ENCODE peak calls at places on chromosome X, in five cellular contexts. I, T, Z, O and E are unnamed samples.

GRCh38 chrX:17005712-17006372 is 59.4 kb downstream of the REPS2 start:
- DNase-seq in I (no peak), T (peak; percentile 58), Z (no peak), O (no peak), E (no peak)

GRCh38 chrX:31847773-31848172 is 775.9 kb upstream of the FTHL17 start:
- DNase-seq in I (no peak), T (peak; percentile 15), Z (no peak), O (no peak), E (no peak)

GRCh38 chrX:7262551-7262950 is 114.6 kb upstream of the PUDP start:
- DNase-seq in I (no peak), T (no peak), Z (no peak), O (no peak), E (no peak)

GRCh38 chrX:70253377-70254062 is 6.5 kb downstream of the P2RY4 start:
- DNase-seq in I (no peak), T (peak; percentile 5), Z (no peak), O (no peak), E (no peak)

GRCh38 chrX:38641197-38641596 is 79.9 kb downstream of the TSPAN7 start:
- DNase-seq in I (no peak), T (no peak), Z (no peak), O (no peak), E (no peak)

GRCh38 chrX:129654652-129655546 is at the start of gene APLN:
- DNase-seq in I (no peak), T (peak; percentile 15), Z (no peak), O (peak; percentile 44), E (peak; percentile 86)

GRCh38 chrX:97740886-97741285 is 857.2 kb downstream of the RPA4 start:
- DNase-seq in I (no peak), T (no peak), Z (no peak), O (no peak), E (no peak)

GRCh38 chrX:107563851-107564250 is 64.5 kb upstream of the PRPS1 start:
- DNase-seq in I (no peak), T (no peak), Z (no peak), O (no peak), E (no peak)

GRCh38 chrX:34426334-34426733 is 230.8 kb downstream of the TMEM47 start:
- DNase-seq in I (no peak), T (peak; percentile 0), Z (no peak), O (no peak), E (peak; percentile 14)

GRCh38 chrX:465418-465817 is 78.7 kb upstream of the PPP2R3B start:
- DNase-seq in I (no peak), T (no peak), Z (no peak), O (no peak), E (peak; percentile 32)

GRCh38 chrX:96394566-96394965 is 290.1 kb upstream of the DIAPH2 start:
- DNase-seq in I (no peak), T (no peak), Z (no peak), O (no peak), E (no peak)

GRCh38 chrX:15293471-15293870 is 22.0 kb downstream of the ASB11 start:
- DNase-seq in I (no peak), T (no peak), Z (no peak), O (no peak), E (no peak)

GRCh38 chrX:37353646-37354045 is 4.5 kb downstream of the PRRG1 start:
- DNase-seq in I (no peak), T (no peak), Z (no peak), O (no peak), E (no peak)

GRCh38 chrX:18354369-18355329 is at the start of gene SCML2:
- DNase-seq in I (no peak), T (peak; percentile 28), Z (no peak), O (no peak), E (peak; percentile 81)

GRCh38 chrX:150902434-150903109 is 4.1 kb upstream of the CD99L2 start:
- DNase-seq in I (no peak), T (no peak), Z (no peak), O (no peak), E (no peak)

GRCh38 chrX:13464599-13465275 is 104.7 kb upstream of the EGFL6 start:
- DNase-seq in I (no peak), T (no peak), Z (no peak), O (no peak), E (no peak)

GRCh38 chrX:155313766-155314165 is 20.6 kb downstream of the CLIC2 start:
- DNase-seq in I (no peak), T (no peak), Z (no peak), O (no peak), E (no peak)

GRCh38 chrX:274904-275475 is 6.2 kb upstream of the PLCXD1 start:
- DNase-seq in I (no peak), T (peak; percentile 71), Z (no peak), O (peak; percentile 54), E (peak; percentile 45)

GRCh38 chrX:17860811-17861495 is at the start of gene RAI2:
- DNase-seq in I (no peak), T (no peak), Z (peak; percentile 52), O (no peak), E (no peak)

GRCh38 chrX:107324493-107325310 is 118.3 kb downstream of the DNAAF6 start:
- DNase-seq in I (no peak), T (peak; percentile 2), Z (no peak), O (no peak), E (peak; percentile 77)

GRCh38 chrX:69556094-69557011 is 52.2 kb downstream of the NALF2 start:
- DNase-seq in I (no peak), T (peak; percentile 7), Z (peak; percentile 56), O (no peak), E (no peak)

GRCh38 chrX:49071877-49072711 is 1.7 kb downstream of the PRAF2 start:
- DNase-seq in I (peak; percentile 49), T (no peak), Z (peak; percentile 85), O (no peak), E (peak; percentile 97)
- H3K4me3 ChIP-seq in I (peak overlapping the region; percentile 84), T (no peak overlapping the region), Z (no peak overlapping the region), O (no peak overlapping the region), E (peak overlapping the region; percentile 86)

DNA sequence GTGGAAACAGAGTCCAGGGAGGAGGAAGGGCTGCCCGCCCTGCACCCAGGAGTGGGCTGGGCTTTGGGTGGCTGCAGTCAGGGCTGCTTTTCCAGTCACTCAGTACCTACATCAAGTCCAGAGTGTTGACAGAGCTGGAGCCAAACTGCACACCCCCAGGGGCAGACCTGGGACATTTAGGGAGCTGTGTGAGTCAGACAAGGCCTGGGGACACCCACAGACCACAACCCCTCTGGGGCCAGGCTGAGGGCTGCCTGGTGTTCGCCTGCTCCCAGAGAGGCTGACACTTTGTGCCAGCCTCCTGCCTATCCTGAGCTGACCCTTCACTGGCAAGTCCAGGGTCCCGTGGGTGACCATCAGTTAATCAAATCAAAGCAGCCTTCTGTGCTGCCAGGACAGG is 240.0 kb downstream of the BCOR start:
- DNase-seq in I (no peak), T (no peak), Z (no peak), O (no peak), E (no peak)
- H3K27ac ChIP-seq in I (no peak overlapping the region), T (no peak overlapping the region), Z (no peak overlapping the region), O (no peak overlapping the region), E (no peak overlapping the region)

GRCh38 chrX:65723706-65724105 is 56.3 kb downstream of the MSN start:
- DNase-seq in I (no peak), T (peak; percentile 14), Z (no peak), O (no peak), E (no peak)

GRCh38 chrX:65731684-65732289 is 64.3 kb downstream of the MSN start:
- DNase-seq in I (no peak), T (no peak), Z (no peak), O (no peak), E (no peak)

GRCh38 chrX:65726708-65727107 is 59.3 kb downstream of the MSN start:
- DNase-seq in I (no peak), T (no peak), Z (no peak), O (no peak), E (no peak)
- H3K4me1 ChIP-seq in I (peaks cover 10% of the 10 kb centered on the region), T (no peaks in the 10 kb centered on the region), Z (peaks cover 8% of the 10 kb centered on the region), O (peaks cover 6% of the 10 kb centered on the region), E (peaks cover 3% of the 10 kb centered on the region)

DNA sequence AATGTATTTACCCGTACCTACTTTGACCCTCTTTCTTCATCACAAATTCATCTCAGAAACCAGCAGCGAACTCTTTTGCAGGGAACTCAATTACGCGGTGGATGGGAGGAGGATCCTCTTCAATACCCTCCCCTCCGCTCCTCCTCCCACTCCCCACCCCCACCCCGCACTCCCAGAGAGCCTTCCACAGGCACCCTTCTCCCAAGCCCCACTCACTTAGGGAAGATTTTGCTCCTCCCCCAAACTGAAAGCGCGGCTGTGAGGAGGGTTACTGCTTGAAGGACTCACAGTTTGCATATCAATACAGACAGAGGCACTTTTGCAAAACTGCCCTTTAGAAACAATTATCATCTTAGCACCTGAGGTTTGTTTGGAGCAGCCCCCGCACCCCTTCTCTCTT is 955 bp upstream of the IL1RAPL1 start:
- DNase-seq in I (no peak), T (no peak), Z (no peak), O (no peak), E (no peak)
- H3K4me3 ChIP-seq in I (peak overlapping the region; percentile 57), T (no peak overlapping the region), Z (no peak overlapping the region), O (no peak overlapping the region), E (no peak overlapping the region)

DNA sequence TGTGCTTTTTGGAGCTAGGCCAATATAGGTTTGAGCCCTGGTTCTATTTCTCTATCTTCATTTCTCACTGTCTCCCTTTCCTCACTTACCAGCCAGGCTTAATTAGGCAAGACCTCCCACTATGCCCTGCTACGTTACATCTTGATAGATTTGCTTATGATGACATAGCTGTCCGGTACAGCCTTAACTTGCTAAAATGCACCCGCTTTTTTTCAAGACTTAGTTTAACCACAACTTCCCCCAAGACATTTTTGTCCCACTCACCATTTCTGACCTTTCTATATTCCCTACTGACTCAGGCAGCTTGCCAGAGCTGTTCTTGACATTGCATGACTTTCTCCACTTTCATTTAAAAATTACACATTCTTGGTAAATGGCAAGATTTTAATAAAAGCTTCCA is 152.6 kb downstream of the MID1 start:
- DNase-seq in I (no peak), T (no peak), Z (no peak), O (no peak), E (no peak)
- H3K27ac ChIP-seq in I (no peak overlapping the region), T (no peak overlapping the region), Z (no peak overlapping the region), O (no peak overlapping the region), E (peak overlapping the region; percentile 48)

GRCh38 chrX:72604112-72604511 is 31.5 kb upstream of the HDAC8 start:
- DNase-seq in I (no peak), T (no peak), Z (no peak), O (no peak), E (no peak)
- H3K4me1 ChIP-seq in I (no peaks in the 10 kb centered on the region), T (no peaks in the 10 kb centered on the region), Z (no peaks in the 10 kb centered on the region), O (no peaks in the 10 kb centered on the region), E (no peaks in the 10 kb centered on the region)